ENCODE peak calls at places on chromosomes 13 and 19, in seven cellular contexts. M is upper lobe of right lung; P is stimulated activated CD4-positive, alpha-beta T cell treated with anti-CD3 and anti-CD28 coated beads, Interleukin-4, amount 100 ng/mL, for 24 hours; N is mesendoderm; X is left colon; I is activated B cell treated with CpG ODN at 0.5 μM for 24 hours; T is activated CD8-positive, alpha-beta T cell treated with anti-CD3 and anti-CD28 coated beads for 36 hours. E is an unnamed sample.

GRCh38 chr13:29505950-29506349 is 89.5 kb downstream of the SLC7A1 start:
- DNase-seq in M (peak), P (no peak), N (no peak), X (no peak), I (no peak), T (no peak), E (no peak)

GRCh38 chr19:48319647-48320537 is 5.5 kb upstream of the EMP3 start:
- DNase-seq in M (peak), P (peak), N (peak), X (peak), I (peak), T (peak), E (peak)

GRCh38 chr13:95564948-95565347 is 12.4 kb downstream of the CLDN10 start:
- DNase-seq in M (no peak), P (no peak), N (no peak), X (no peak), I (no peak), T (no peak), E (no peak)

GRCh38 chr19:49142866-49143335 is 12.3 kb downstream of the HRC start:
- DNase-seq in M (peak), P (peak), N (peak), X (peak), I (no peak), T (peak), E (peak)

GRCh38 chr19:36120092-36120983 is 5.1 kb downstream of the TBCB start:
- DNase-seq in M (no peak), P (no peak), N (no peak), X (no peak), I (no peak), T (no peak), E (no peak)

GRCh38 chr13:73778242-73778864 is 355.9 kb downstream of the KLF12 start:
- DNase-seq in M (no peak), P (no peak), N (no peak), X (no peak), I (no peak), T (no peak), E (no peak)

GRCh38 chr19:34733266-34733825 is 697 bp upstream of the ZNF181 start:
- DNase-seq in M (no peak), P (no peak), N (peak), X (no peak), I (no peak), T (peak), E (peak)

GRCh38 chr19:1851581-1852293 is 3.5 kb upstream of the REXO1 start:
- DNase-seq in M (no peak), P (peak), N (no peak), X (no peak), I (peak), T (peak), E (no peak)

GRCh38 chr13:37198629-37199028 is 93.2 kb upstream of the CSNK1A1L start:
- DNase-seq in M (no peak), P (no peak), N (peak), X (no peak), I (no peak), T (no peak), E (no peak)

GRCh38 chr13:40480915-40481525 is 185.4 kb downstream of the FOXO1 start:
- DNase-seq in M (no peak), P (no peak), N (no peak), X (no peak), I (no peak), T (peak), E (no peak)

GRCh38 chr13:50936681-50937080 is 27.1 kb downstream of the RNASEH2B start:
- DNase-seq in M (no peak), P (no peak), N (no peak), X (no peak), I (no peak), T (no peak), E (no peak)

GRCh38 chr13:20901668-20902437 is 693 bp downstream of the XPO4 start:
- DNase-seq in M (peak), P (no peak), N (peak), X (peak), I (peak), T (peak), E (peak)

GRCh38 chr19:18377026-18377425 is 8.9 kb upstream of the GDF15 start:
- DNase-seq in M (no peak), P (no peak), N (no peak), X (no peak), I (no peak), T (no peak), E (no peak)

GRCh38 chr13:80276371-80277289 is 64.3 kb downstream of the SPRY2 start:
- DNase-seq in M (no peak), P (no peak), N (peak), X (no peak), I (no peak), T (no peak), E (no peak)

GRCh38 chr19:10021863-10022262 is 8.6 kb downstream of the RDH8 start:
- DNase-seq in M (no peak), P (no peak), N (no peak), X (no peak), I (no peak), T (no peak), E (no peak)

GRCh38 chr13:106899444-106899843 is 331.5 kb upstream of the ARGLU1 start:
- DNase-seq in M (no peak), P (no peak), N (no peak), X (no peak), I (no peak), T (no peak), E (no peak)

GRCh38 chr13:49165798-49166752 is 54.1 kb upstream of the MLNR start:
- DNase-seq in M (no peak), P (no peak), N (no peak), X (no peak), I (no peak), T (no peak), E (no peak)

GRCh38 chr19:58374200-58374599 is 6.6 kb downstream of the ZNF837 start:
- DNase-seq in M (no peak), P (no peak), N (no peak), X (no peak), I (no peak), T (no peak), E (no peak)

GRCh38 chr13:94369862-94370491 is 109.5 kb downstream of the DCT start:
- DNase-seq in M (no peak), P (no peak), N (no peak), X (no peak), I (no peak), T (no peak), E (peak)

GRCh38 chr13:25943666-25944065 is 108.2 kb downstream of the SHISA2 start:
- DNase-seq in M (no peak), P (no peak), N (no peak), X (no peak), I (no peak), T (no peak), E (no peak)

GRCh38 chr19:58434217-58434616 is 5.7 kb downstream of the ZNF132 start:
- DNase-seq in M (no peak), P (no peak), N (no peak), X (no peak), I (no peak), T (no peak), E (no peak)

GRCh38 chr19:2550431-2551171 is 74.7 kb downstream of the GADD45B start:
- DNase-seq in M (peak), P (no peak), N (peak), X (no peak), I (no peak), T (no peak), E (no peak)

E was measured in pancreas.